ENCODE peak calls at places on chromosome 1, in seven cellular contexts. I is tibial artery, A is iris pigment epithelial cell, S is fibroblast of mammary gland, U is cardiac muscle cell, G is nucleus accumbens, Y is GDM1. X is an unnamed sample.
A peak's percentile ranks its signal among the peaks of the same experiment; 100 is the strongest.

GRCh38 chr1:60068393-60069045 is 5.1 kb downstream of the C1orf87 start:
- DNase-seq in I (no peak), A (peak; percentile 27), S (peak; percentile 86), U (no peak), G (no peak), Y (no peak), X (no peak)

GRCh38 chr1:241156231-241156965 is 200.6 kb downstream of the RGS7 start:
- DNase-seq in I (no peak), A (peak; percentile 49), S (peak; percentile 79), U (no peak), G (no peak), Y (no peak), X (no peak)

GRCh38 chr1:59290173-59290954 is 6.5 kb upstream of the FGGY start:
- DNase-seq in I (no peak), A (peak; percentile 63), S (peak; percentile 71), U (peak; percentile 47), G (no peak), Y (peak; percentile 17), X (no peak)

GRCh38 chr1:52253421-52253820 is 111.5 kb downstream of the ZFYVE9 start:
- DNase-seq in I (no peak), A (no peak), S (no peak), U (peak; percentile 6), G (no peak), Y (no peak), X (no peak)

GRCh38 chr1:181079382-181079781 is 9.1 kb upstream of the IER5 start:
- DNase-seq in I (no peak), A (no peak), S (peak; percentile 45), U (no peak), G (no peak), Y (no peak), X (no peak)

GRCh38 chr1:150582371-150582770 is 3.0 kb upstream of the MCL1 start:
- DNase-seq in I (no peak), A (peak; percentile 62), S (no peak), U (no peak), G (no peak), Y (no peak), X (no peak)

GRCh38 chr1:116807871-116808450 is 53.7 kb downstream of the CD2 start:
- DNase-seq in I (no peak), A (no peak), S (no peak), U (no peak), G (no peak), Y (no peak), X (no peak)

GRCh38 chr1:92832537-92833160 is 809 bp downstream of the RPL5 start:
- DNase-seq in I (no peak), A (no peak), S (no peak), U (no peak), G (no peak), Y (no peak), X (no peak)

GRCh38 chr1:148158594-148158993 is 6.5 kb upstream of the NBPF11 start:
- DNase-seq in I (no peak), A (no peak), S (no peak), U (no peak), G (no peak), Y (no peak), X (no peak)

GRCh38 chr1:158329807-158330206 is 1.5 kb downstream of the CD1B start:
- DNase-seq in I (no peak), A (peak; percentile 4), S (no peak), U (no peak), G (no peak), Y (peak; percentile 47), X (no peak)

GRCh38 chr1:111214086-111214801 is 13.3 kb upstream of the CHI3L2 start:
- DNase-seq in I (no peak), A (no peak), S (no peak), U (no peak), G (no peak), Y (peak; percentile 75), X (no peak)

GRCh38 chr1:56120021-56120420 is 459.3 kb downstream of the PLPP3 start:
- DNase-seq in I (no peak), A (peak; percentile 36), S (peak; percentile 88), U (no peak), G (no peak), Y (no peak), X (no peak)

GRCh38 chr1:79388694-79389361 is 382.3 kb upstream of the ADGRL4 start:
- DNase-seq in I (no peak), A (no peak), S (no peak), U (no peak), G (no peak), Y (no peak), X (no peak)

X was measured in globus pallidus.